ENCODE peak calls at places on chromosomes 6 and 20, in nine cellular contexts. W is spleen, S is endodermal cell, U is lower leg skin, T is transverse colon, V is pancreas, M is foreskin fibroblast, O is astrocyte of the cerebellum, Q is A549. R is an unnamed sample.
A peak's percentile ranks its signal among the peaks of the same experiment; 100 is the strongest.

GRCh38 chr20:24016560-24016959 is 28.0 kb upstream of the GGTLC1 start:
- DNase-seq in W (no peak), S (no peak), U (no peak), T (no peak), V (no peak), M (no peak), O (no peak), Q (no peak), R (no peak)

GRCh38 chr20:23049933-23050838 is 714 bp upstream of the THBD start:
- DNase-seq in W (peak; percentile 92), S (peak; percentile 80), U (peak; percentile 43), T (no peak), V (peak; percentile 27), M (peak; percentile 20), O (no peak), Q (peak; percentile 72), R (no peak)

GRCh38 chr6:99187429-99187828 is 162.0 kb downstream of the FAXC start:
- DNase-seq in W (no peak), S (no peak), U (no peak), T (no peak), V (no peak), M (no peak), O (no peak), Q (no peak), R (no peak)

GRCh38 chr6:22149501-22150490 is 147.0 kb downstream of the PRL start:
- DNase-seq in W (no peak), S (no peak), U (no peak), T (no peak), V (no peak), M (no peak), O (no peak), Q (no peak), R (no peak)

GRCh38 chr20:63846128-63846771 is 15.0 kb upstream of the ABHD16B start:
- DNase-seq in W (peak; percentile 85), S (peak; percentile 91), U (no peak), T (no peak), V (no peak), M (no peak), O (no peak), Q (peak; percentile 56), R (no peak)

GRCh38 chr20:7601431-7601830 is 338.8 kb downstream of the HAO1 start:
- DNase-seq in W (no peak), S (no peak), U (no peak), T (no peak), V (no peak), M (no peak), O (no peak), Q (no peak), R (no peak)

GRCh38 chr20:62887147-62887859 is 25.7 kb upstream of the TCFL5 start:
- DNase-seq in W (no peak), S (no peak), U (peak; percentile 50), T (peak; percentile 84), V (no peak), M (peak; percentile 89), O (peak; percentile 83), Q (no peak), R (no peak)

GRCh38 chr20:62551408-62552323 is 75.9 kb upstream of the GATA5 start:
- DNase-seq in W (no peak), S (peak; percentile 73), U (no peak), T (no peak), V (no peak), M (no peak), O (no peak), Q (no peak), R (no peak)

GRCh38 chr20:46353506-46354206 is 45.4 kb upstream of the CDH22 start:
- DNase-seq in W (no peak), S (no peak), U (no peak), T (no peak), V (no peak), M (no peak), O (no peak), Q (no peak), R (no peak)

GRCh38 chr6:30763618-30764489 is 19.5 kb upstream of the IER3 start:
- DNase-seq in W (no peak), S (peak; percentile 90), U (no peak), T (no peak), V (no peak), M (no peak), O (peak; percentile 73), Q (no peak), R (no peak)

GRCh38 chr6:25706314-25707014 is 48.1 kb upstream of the SLC17A4 start:
- DNase-seq in W (no peak), S (no peak), U (no peak), T (no peak), V (no peak), M (no peak), O (no peak), Q (no peak), R (no peak)

GRCh38 chr20:8151371-8151770 is 19.3 kb downstream of the PLCB1 start:
- DNase-seq in W (no peak), S (no peak), U (no peak), T (no peak), V (no peak), M (no peak), O (peak; percentile 53), Q (no peak), R (no peak)

GRCh38 chr20:297925-298754 is 770 bp downstream of the ZCCHC3 start:
- DNase-seq in W (peak; percentile 92), S (peak; percentile 73), U (peak; percentile 56), T (peak; percentile 84), V (peak; percentile 71), M (peak; percentile 66), O (no peak), Q (peak; percentile 59), R (no peak)

GRCh38 chr6:159249752-159250151 is 80.6 kb downstream of the FNDC1 start:
- DNase-seq in W (no peak), S (no peak), U (no peak), T (no peak), V (no peak), M (peak; percentile 3), O (peak; percentile 24), Q (no peak), R (no peak)

GRCh38 chr6:86511962-86512361 is 425.4 kb upstream of the HTR1E start:
- DNase-seq in W (no peak), S (no peak), U (no peak), T (no peak), V (no peak), M (no peak), O (no peak), Q (no peak), R (no peak)

GRCh38 chr6:39451831-39452230 is 129.3 kb upstream of the KCNK16 start:
- DNase-seq in W (no peak), S (peak; percentile 59), U (no peak), T (no peak), V (no peak), M (no peak), O (no peak), Q (no peak), R (no peak)

GRCh38 chr6:188821-189655 is 103.2 kb upstream of the DUSP22 start:
- DNase-seq in W (peak; percentile 92), S (peak; percentile 97), U (peak; percentile 62), T (peak; percentile 85), V (peak; percentile 79), M (peak; percentile 77), O (peak; percentile 66), Q (peak; percentile 74), R (peak; percentile 52)

GRCh38 chr6:5671162-5671561 is 335.6 kb downstream of the NRN1 start:
- DNase-seq in W (no peak), S (peak; percentile 42), U (peak; percentile 15), T (no peak), V (no peak), M (peak; percentile 48), O (no peak), Q (no peak), R (no peak)

GRCh38 chr6:148272084-148272483 is 70.6 kb upstream of the SASH1 start:
- DNase-seq in W (no peak), S (no peak), U (no peak), T (no peak), V (no peak), M (peak; percentile 95), O (peak; percentile 32), Q (no peak), R (peak; percentile 96)
- TF ChIP-seq CTCF in W (no peak), S (no peak), U (no peak), T (no peak), V (no peak), M (no peak), O (no peak), Q (no peak), R (no peak)

GRCh38 chr6:136655251-136656014 is 105.2 kb upstream of the MAP7 start:
- DNase-seq in W (no peak), S (no peak), U (no peak), T (no peak), V (no peak), M (no peak), O (no peak), Q (no peak), R (no peak)

GRCh38 chr6:136652656-136653055 is 102.4 kb upstream of the MAP7 start:
- DNase-seq in W (no peak), S (no peak), U (no peak), T (no peak), V (no peak), M (no peak), O (no peak), Q (no peak), R (no peak)

GRCh38 chr6:136651982-136652381 is 101.8 kb upstream of the MAP7 start:
- DNase-seq in W (no peak), S (no peak), U (no peak), T (no peak), V (no peak), M (no peak), O (no peak), Q (no peak), R (no peak)

GRCh38 chr6:136656121-136656520 is 105.9 kb upstream of the MAP7 start:
- DNase-seq in W (no peak), S (no peak), U (no peak), T (no peak), V (no peak), M (no peak), O (peak; percentile 53), Q (no peak), R (no peak)

GRCh38 chr6:136654086-136654485 is 103.9 kb upstream of the MAP7 start:
- DNase-seq in W (no peak), S (no peak), U (no peak), T (no peak), V (no peak), M (no peak), O (no peak), Q (no peak), R (no peak)
- TF ChIP-seq CTCF in W (no peak), S (peak; percentile 66), U (no peak), T (no peak), V (no peak), M (no peak), O (peak; percentile 14), Q (no peak), R (no peak)

GRCh38 chr20:41136695-41137411 is 490 bp upstream of the PLCG1 start:
- DNase-seq in W (peak; percentile 95), S (peak; percentile 96), U (peak; percentile 86), T (peak; percentile 94), V (peak; percentile 86), M (peak; percentile 77), O (no peak), Q (peak; percentile 91), R (no peak)
- TF ChIP-seq CTCF in W (peak; percentile 8), S (no peak), U (no peak), T (no peak), V (no peak), M (no peak), O (no peak), Q (no peak), R (no peak)

DNA sequence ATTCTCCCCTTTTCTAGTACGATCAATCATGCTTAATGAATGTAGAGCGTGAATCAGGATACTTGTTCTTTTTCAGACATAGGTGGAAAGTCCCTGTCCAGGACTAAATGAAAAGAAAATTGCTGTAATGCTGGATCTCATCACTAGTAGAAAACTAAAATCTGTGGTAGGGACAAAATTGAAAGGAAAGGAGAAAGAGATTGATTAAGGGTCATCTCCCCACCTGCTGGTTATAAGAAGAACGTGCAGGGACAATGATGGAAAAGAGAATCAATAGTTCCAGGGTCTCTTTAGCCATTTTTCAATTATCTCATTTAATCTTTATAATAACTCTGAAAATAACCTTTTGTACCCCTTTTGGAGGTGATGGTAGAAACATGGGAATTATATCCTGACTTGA is 18.7 kb upstream of the HLA-DRB1 start:
- DNase-seq in W (no peak), S (no peak), U (no peak), T (no peak), V (no peak), M (no peak), O (no peak), Q (no peak), R (no peak)
- TF ChIP-seq CTCF in W (no peak), S (peak; percentile 79), U (no peak), T (no peak), V (no peak), M (no peak), O (no peak), Q (no peak), R (no peak)

R was measured in HFF-Myc.